ENCODE peak calls at places on chromosome 9, in ten cellular contexts. P is CD8-positive, alpha-beta T cell; V is D341Med; E is T47D; R is stimulated activated CD4-positive, alpha-beta T cell treated with anti-CD3 and anti-CD28 coated beads, Interleukin-2, amount 100 ng/mL, for 48 hours; I is NCI-H1105; W is posterior cingulate gyrus; O is activated CD8-positive, alpha-beta T cell treated with anti-CD3 and anti-CD28 coated beads, Interleukin-2, amount 10 ng/mL, durations not matched to agents 7 days and 5 days; J is stimulated activated naive CD8-positive, alpha-beta T cell treated with anti-CD3 and anti-CD28 coated beads, Interleukin-15, Interleukin-2, amounts not matched to agents 100 U/mL and 50 U/mL, for 24 hours; K is activated CD8-positive, alpha-beta memory T cell treated with anti-CD3 and anti-CD28 coated beads, Interleukin-2, amount 10 ng/mL, durations not matched to agents 7 days and 5 days. N is an unnamed sample.

GRCh38 chr9:137967280-137967943 is 89.8 kb downstream of the CACNA1B start:
- DNase-seq in J (no peak), R (no peak), W (no peak), V (no peak), I (no peak), E (no peak), O (no peak), P (no peak), K (no peak), N (no peak)

GRCh38 chr9:120730661-120731514 is 16.6 kb upstream of the MEGF9 start:
- DNase-seq in J (no peak), W (no peak), O (no peak), E (no peak), I (no peak), V (peak), R (no peak), K (no peak), P (no peak), N (no peak)

GRCh38 chr9:34072410-34072809 is 23.7 kb upstream of the UBAP2 start:
- DNase-seq in W (no peak), E (peak), J (no peak), O (no peak), K (no peak), V (no peak), R (no peak), P (no peak), I (no peak), N (peak)

GRCh38 chr9:93028448-93029006 is 30.0 kb upstream of the SUSD3 start:
- DNase-seq in E (no peak), J (peak), K (peak), P (peak), R (peak), V (no peak), I (no peak), O (peak), W (no peak), N (no peak)

GRCh38 chr9:124017064-124017928 is 5.7 kb downstream of the LHX2 start:
- DNase-seq in E (no peak), R (no peak), I (no peak), W (no peak), K (no peak), J (no peak), O (no peak), P (no peak), V (peak), N (no peak)

GRCh38 chr9:111839387-111839786 is 44.6 kb upstream of the SHOC1 start:
- DNase-seq in O (no peak), K (no peak), V (no peak), P (no peak), E (peak), I (no peak), W (no peak), J (no peak), R (no peak), N (no peak)

GRCh38 chr9:88995205-88995604 is 3.9 kb downstream of the S1PR3 start:
- DNase-seq in P (no peak), J (no peak), K (no peak), O (no peak), E (no peak), I (no peak), V (no peak), R (no peak), W (no peak), N (no peak)

GRCh38 chr9:119289740-119290139 is 79.5 kb downstream of the BRINP1 start:
- DNase-seq in I (peak), J (peak), O (peak), E (peak), V (peak), R (peak), W (no peak), K (no peak), P (no peak), N (peak)

GRCh38 chr9:83432104-83432627 is 106.0 kb downstream of the FRMD3 start:
- DNase-seq in O (no peak), J (no peak), K (no peak), E (peak), W (no peak), I (no peak), P (no peak), R (no peak), V (peak), N (peak)

GRCh38 chr9:129333961-129334743 is 156.1 kb upstream of the IER5L start:
- DNase-seq in O (peak), E (peak), R (no peak), V (no peak), I (no peak), J (peak), W (peak), P (no peak), K (no peak), N (peak)

GRCh38 chr9:128689293-128689770 is 310 bp downstream of the SET start:
- DNase-seq in J (peak), K (peak), R (peak), W (peak), O (peak), V (peak), E (peak), P (no peak), I (no peak), N (no peak)

GRCh38 chr9:77092536-77092935 is 73.1 kb downstream of the FOXB2 start:
- DNase-seq in J (no peak), R (no peak), I (no peak), E (no peak), W (no peak), P (no peak), O (no peak), K (no peak), V (no peak), N (no peak)

GRCh38 chr9:37908698-37909186 is 4.8 kb upstream of the SLC25A51 start:
- DNase-seq in E (no peak), R (no peak), V (peak), K (no peak), I (no peak), P (no peak), J (no peak), W (no peak), O (no peak), N (no peak)

GRCh38 chr9:107242073-107243063 is 40.7 kb upstream of the RAD23B start:
- DNase-seq in K (no peak), V (no peak), E (no peak), I (peak), W (no peak), O (no peak), P (no peak), J (no peak), R (no peak), N (peak)

GRCh38 chr9:33139421-33140228 is 27.5 kb downstream of the B4GALT1 start:
- DNase-seq in O (no peak), W (no peak), K (no peak), R (no peak), J (no peak), V (no peak), I (no peak), E (no peak), P (no peak), N (no peak)

GRCh38 chr9:89606567-89607311 is 1.9 kb downstream of the GADD45G start:
- DNase-seq in P (no peak), K (no peak), J (peak), I (no peak), W (no peak), E (peak), V (peak), O (peak), R (peak), N (peak)

GRCh38 chr9:19788614-19789271 is at the start of gene SLC24A2:
- DNase-seq in O (no peak), W (peak), I (peak), K (no peak), P (no peak), E (no peak), J (no peak), V (peak), R (no peak), N (no peak)

GRCh38 chr9:2026598-2026997 is 11.5 kb downstream of the SMARCA2 start:
- DNase-seq in J (no peak), I (no peak), V (no peak), K (no peak), O (no peak), R (no peak), P (no peak), E (no peak), W (no peak), N (no peak)

GRCh38 chr9:136544549-136545064 is 1.2 kb downstream of the NOTCH1 start:
- DNase-seq in V (peak), O (peak), J (peak), I (no peak), P (peak), W (peak), E (peak), R (no peak), K (peak), N (no peak)

GRCh38 chr9:7967093-7967827 is 167.7 kb upstream of the DMAC1 start:
- DNase-seq in V (no peak), E (no peak), J (no peak), P (no peak), K (no peak), W (no peak), I (no peak), O (no peak), R (no peak), N (peak)

GRCh38 chr9:97307091-97307490 is 368 bp upstream of the CCDC180 start:
- DNase-seq in W (peak), R (peak), J (peak), I (no peak), K (no peak), E (no peak), V (no peak), O (peak), P (no peak), N (no peak)

GRCh38 chr9:120393386-120394057 is 186.4 kb downstream of the CDK5RAP2 start:
- DNase-seq in P (no peak), R (no peak), O (no peak), V (no peak), W (no peak), I (no peak), K (no peak), J (peak), E (no peak), N (no peak)

GRCh38 chr9:2267171-2267740 is 252.1 kb downstream of the SMARCA2 start:
- DNase-seq in W (no peak), O (no peak), P (no peak), J (no peak), K (no peak), I (no peak), E (no peak), V (no peak), R (no peak), N (no peak)

GRCh38 chr9:105696219-105696793 is 2.0 kb downstream of the TMEM38B start:
- DNase-seq in I (no peak), W (no peak), P (no peak), J (no peak), R (no peak), O (no peak), E (no peak), K (no peak), V (no peak), N (no peak)

GRCh38 chr9:93594041-93594756 is 17.8 kb downstream of the PHF2 start:
- DNase-seq in P (no peak), O (peak), W (no peak), V (peak), R (no peak), I (no peak), E (no peak), J (no peak), K (peak), N (no peak)

GRCh38 chr9:113544001-113544340 is 80.4 kb downstream of the RGS3 start:
- DNase-seq in W (no peak), P (no peak), K (no peak), I (no peak), J (no peak), V (no peak), E (no peak), R (no peak), O (no peak), N (no peak)

GRCh38 chr9:133584559-133585476 is 24.4 kb downstream of the FAM163B start:
- DNase-seq in P (no peak), I (peak), E (no peak), J (no peak), K (no peak), R (no peak), O (no peak), V (peak), W (no peak), N (peak)

N was measured in NCI-H510A treated with DMSO at 0.1 percent for 48 hours.